ENCODE peak calls at places on chromosomes 13 and 19, in five cellular contexts. I is endodermal cell; V is heart left ventricle; Y is effector memory CD4-positive, alpha-beta T cell; O is DMS153. N is an unnamed sample.

GRCh38 chr13:30312859-30313258 is 5.5 kb upstream of the KATNAL1 start:
- DNase-seq in I (no peak), V (no peak), Y (no peak), O (no peak), N (no peak)

GRCh38 chr13:27034678-27035111 is 136.9 kb downstream of the USP12 start:
- DNase-seq in I (peak), V (no peak), Y (no peak), O (no peak), N (no peak)

GRCh38 chr13:109672545-109672944 is 113.8 kb downstream of the IRS2 start:
- DNase-seq in I (no peak), V (no peak), Y (no peak), O (no peak), N (no peak)

GRCh38 chr19:54164369-54165068 is 5.0 kb upstream of the LENG1 start:
- DNase-seq in I (peak), V (peak), Y (peak), O (peak), N (peak)

GRCh38 chr19:34345934-34346333 is 19.1 kb upstream of the GPI start:
- DNase-seq in I (peak), V (no peak), Y (peak), O (no peak), N (peak)

GRCh38 chr13:91564422-91564821 is 166.0 kb downstream of the GPC5 start:
- DNase-seq in I (no peak), V (no peak), Y (no peak), O (no peak), N (no peak)

GRCh38 chr19:58279042-58279924 is 528 bp downstream of the ZNF8 start:
- DNase-seq in I (peak), V (peak), Y (peak), O (peak), N (peak)

GRCh38 chr19:14770944-14771839 is 7.2 kb downstream of the ADGRE2 start:
- DNase-seq in I (no peak), V (no peak), Y (no peak), O (no peak), N (no peak)

GRCh38 chr19:16737909-16738308 is 18.3 kb downstream of the NWD1 start:
- DNase-seq in I (no peak), V (no peak), Y (no peak), O (peak), N (peak)

N was measured in NCI-H774.